ENCODE peak calls at places on chromosomes 11 and 22, in eight cellular contexts. L is CD4-positive, alpha-beta memory T cell; A is adrenal gland; T is tibial artery; K is ovary; Y is trophoblast cell; C is psoas muscle; S is neuronal stem cell. I is an unnamed sample. For H3K9me3, the result is how much of the 10 kb centered on the place peaks cover.

GRCh38 chr22:37803636-37804371 is 3.9 kb upstream of the GCAT start:
- DNase-seq in L (no peak), A (no peak), T (no peak), K (peak), Y (no peak), C (no peak), S (no peak), I (no peak)

GRCh38 chr22:31625661-31626426 is 36.2 kb downstream of the PISD start:
- DNase-seq in L (no peak), A (peak), T (no peak), K (peak), Y (no peak), C (peak), S (peak), I (peak)

GRCh38 chr11:34558211-34558610 is 44.6 kb upstream of the ELF5 start:
- DNase-seq in L (no peak), A (no peak), T (no peak), K (no peak), Y (no peak), C (no peak), S (no peak), I (no peak)

GRCh38 chr11:77140231-77140959 is 12.3 kb downstream of the MYO7A start:
- DNase-seq in L (no peak), A (peak), T (no peak), K (peak), Y (no peak), C (peak), S (no peak), I (no peak)

GRCh38 chr11:61082931-61083531 is 19.3 kb upstream of the CD5 start:
- DNase-seq in L (no peak), A (no peak), T (no peak), K (no peak), Y (no peak), C (no peak), S (no peak), I (no peak)

GRCh38 chr22:41401781-41402648 is 20.3 kb downstream of the TEF start:
- DNase-seq in L (no peak), A (peak), T (peak), K (peak), Y (no peak), C (peak), S (no peak), I (peak)

GRCh38 chr11:57506522-57506921 is 9.0 kb downstream of the SLC43A1 start:
- DNase-seq in L (no peak), A (no peak), T (no peak), K (no peak), Y (no peak), C (no peak), S (no peak), I (no peak)

GRCh38 chr11:34501500-34501899 is 12.1 kb downstream of the ELF5 start:
- DNase-seq in L (no peak), A (peak), T (peak), K (no peak), Y (peak), C (peak), S (no peak), I (no peak)

GRCh38 chr11:8225589-8226036 is 38.1 kb downstream of the LMO1 start:
- DNase-seq in L (peak), A (peak), T (peak), K (peak), Y (peak), C (peak), S (peak), I (peak)

GRCh38 chr22:26522012-26522411 is 9.7 kb upstream of the TFIP11 start:
- DNase-seq in L (no peak), A (no peak), T (no peak), K (no peak), Y (no peak), C (no peak), S (no peak), I (no peak)
- H3K27ac ChIP-seq in L (no peak), A (no peak), T (no peak), K (no peak), Y (no peak), C (no peak), S (no peak), I (no peak)

GRCh38 chr11:134578807-134579708 is 167.0 kb upstream of the B3GAT1 start:
- DNase-seq in L (no peak), A (no peak), T (no peak), K (no peak), Y (peak), C (no peak), S (no peak), I (peak)
- H3K9me3 ChIP-seq in L (under half), A (under half), T (under half), K (under half), Y (under half), C (under half), S (under half), I (under half)

GRCh38 chr22:17964153-17964552 is 60.2 kb downstream of the MICAL3 start:
- DNase-seq in L (no peak), A (no peak), T (no peak), K (no peak), Y (peak), C (no peak), S (no peak), I (no peak)
- H3K27ac ChIP-seq in L (no peak), A (no peak), T (no peak), K (no peak), Y (peak), C (no peak), S (peak), I (no peak)

GRCh38 chr11:55357560-55358184 is 10.1 kb upstream of the OR4A15 start:
- DNase-seq in L (no peak), A (no peak), T (no peak), K (no peak), Y (no peak), C (no peak), S (no peak), I (no peak)
- H3K9me3 ChIP-seq in L (under half), A (under half), T (under half), K (under half), Y (under half), C (under half), S (under half), I (under half)

DNA sequence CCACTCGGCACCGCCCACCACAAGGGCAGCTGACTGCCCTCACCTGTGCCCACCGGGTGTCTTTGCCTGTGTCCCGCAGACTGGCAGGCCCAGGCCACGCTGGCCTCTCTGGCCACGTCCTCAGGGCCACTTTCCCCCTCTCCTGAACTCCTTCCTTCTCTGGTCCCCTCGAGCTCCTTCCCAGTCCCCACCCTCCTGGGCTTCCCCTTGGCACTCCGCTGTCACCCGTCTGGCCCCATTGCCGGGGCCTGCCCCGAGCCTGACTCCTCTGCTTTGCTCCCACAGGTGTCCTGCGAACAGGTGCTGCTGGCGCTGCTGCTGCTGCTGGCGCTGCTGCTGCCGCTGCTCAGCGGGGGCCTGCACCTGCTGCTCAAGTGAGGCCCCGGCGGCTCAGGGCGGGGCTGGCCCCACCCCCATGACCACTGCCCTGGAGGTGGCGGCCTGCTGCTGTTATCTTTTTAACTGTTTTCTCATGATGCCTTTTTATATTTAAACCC is 14.2 kb downstream of the MCAT start:
- DNase-seq in L (no peak), A (no peak), T (no peak), K (no peak), Y (no peak), C (no peak), S (no peak), I (peak)
- H3K27ac ChIP-seq in L (no peak), A (no peak), T (no peak), K (no peak), Y (no peak), C (no peak), S (no peak), I (peak)

DNA sequence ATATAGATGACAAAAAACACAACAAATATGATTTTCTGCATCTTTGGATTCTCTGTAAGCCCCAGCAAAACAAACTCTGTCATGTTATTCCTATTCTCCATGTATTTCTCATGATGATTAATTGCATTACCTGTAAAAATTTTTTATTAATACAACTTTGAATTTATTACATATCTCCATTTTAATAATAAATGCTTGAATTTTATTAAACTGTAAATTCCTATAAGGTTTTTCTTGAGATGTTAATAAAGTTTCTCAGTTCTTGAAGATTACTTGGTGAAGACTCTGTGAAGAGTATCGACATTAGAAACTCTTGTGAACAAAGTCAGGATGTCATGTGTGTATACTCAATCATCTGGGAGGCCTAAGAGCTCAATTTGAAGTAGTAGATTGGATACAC is at the start of gene OR4C46:
- DNase-seq in L (no peak), A (no peak), T (no peak), K (no peak), Y (no peak), C (no peak), S (no peak), I (no peak)
- H3K9me3 ChIP-seq in L (under half), A (under half), T (under half), K (under half), Y (under half), C (under half), S (under half), I (under half)

DNA sequence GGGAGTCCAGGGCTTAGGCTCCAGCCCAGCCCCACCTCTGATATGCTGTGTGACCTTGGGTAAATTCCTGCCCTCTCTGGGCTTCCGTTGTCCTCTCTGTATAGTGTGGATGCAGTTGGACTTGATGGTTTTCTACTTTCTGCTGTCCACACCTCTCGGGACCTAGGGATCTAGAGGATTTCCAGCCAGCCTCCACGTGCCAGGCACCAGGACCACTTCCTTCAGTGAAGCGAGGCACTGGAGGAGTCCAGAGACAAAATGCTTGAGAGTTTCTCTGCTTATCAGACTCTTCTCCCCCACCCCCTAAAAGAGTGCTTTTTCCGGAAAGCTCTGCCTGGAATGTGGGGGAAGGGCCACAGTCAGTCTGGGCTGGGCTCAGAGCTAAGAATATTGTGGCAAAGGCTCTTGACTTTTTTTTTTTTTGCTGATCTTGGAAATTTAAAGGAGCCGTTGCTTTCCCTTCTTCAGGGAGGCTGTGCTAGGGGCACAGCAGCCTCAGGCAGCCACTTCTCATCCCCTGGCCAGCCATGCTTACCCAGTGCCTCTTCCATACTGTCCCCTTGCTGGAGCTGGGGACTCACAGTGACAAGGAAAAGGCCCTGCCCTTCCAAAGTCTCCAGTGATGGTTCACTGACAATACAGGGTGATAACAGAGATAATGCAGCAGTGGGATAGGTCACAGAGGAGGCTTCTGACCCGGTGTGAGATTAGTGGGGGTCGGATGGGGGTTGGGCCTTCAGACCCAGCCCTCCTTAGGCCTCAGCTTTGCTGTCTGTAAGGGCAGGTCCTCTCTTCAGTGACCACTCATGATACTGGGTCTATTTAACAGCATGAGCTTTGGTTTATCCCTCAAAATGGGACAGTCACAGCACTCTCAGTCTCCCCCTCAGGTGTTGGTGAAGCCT is 2.9 kb upstream of the SERPINH1 start:
- DNase-seq in L (no peak), A (peak), T (peak), K (peak), Y (no peak), C (no peak), S (no peak), I (no peak)
- H3K27ac ChIP-seq in L (no peak), A (peak), T (peak), K (peak), Y (peak), C (peak), S (peak), I (peak)